ENCODE peak calls at places on chromosomes 13 and 19, in four cellular contexts. Q, P, I and S are unnamed samples.
A peak's percentile ranks its signal among the peaks of the same experiment; 100 is the strongest.

GRCh38 chr19:10334340-10335148 is 1.2 kb upstream of the RAVER1 start:
- DNase-seq in Q (peak; percentile 93), P (peak; percentile 99), I (peak; percentile 92), S (peak; percentile 88)

GRCh38 chr13:75421987-75422386 is 60.0 kb downstream of the TBC1D4 start:
- DNase-seq in Q (no peak), P (no peak), I (no peak), S (no peak)

GRCh38 chr19:41437944-41438574 is 1.7 kb downstream of the DMAC2 start:
- DNase-seq in Q (no peak), P (no peak), I (no peak), S (no peak)

GRCh38 chr13:74443623-74444022 is 309.4 kb upstream of the KLF12 start:
- DNase-seq in Q (peak; percentile 85), P (no peak), I (peak; percentile 33), S (no peak)

GRCh38 chr13:50080856-50081105 is 65.5 kb downstream of the KCNRG start:
- DNase-seq in Q (peak; percentile 27), P (no peak), I (no peak), S (peak; percentile 27)

GRCh38 chr19:46431824-46432223 is 3.1 kb upstream of the PNMA8C start:
- DNase-seq in Q (no peak), P (peak; percentile 76), I (peak; percentile 64), S (no peak)

GRCh38 chr13:78608705-78609463 is 5.5 kb upstream of the POU4F1 start:
- DNase-seq in Q (no peak), P (no peak), I (peak; percentile 26), S (peak; percentile 9)

GRCh38 chr13:33281951-33282595 is 3.5 kb downstream of the STARD13 start:
- DNase-seq in Q (peak; percentile 92), P (no peak), I (no peak), S (no peak)

GRCh38 chr13:42732073-42732472 is 49.3 kb upstream of the FAM216B start:
- DNase-seq in Q (no peak), P (no peak), I (no peak), S (no peak)

GRCh38 chr19:17948967-17949930 is 16.4 kb downstream of the CCDC124 start:
- DNase-seq in Q (no peak), P (peak; percentile 63), I (no peak), S (no peak)

GRCh38 chr19:57267294-57267693 is 13.0 kb upstream of the ZNF460 start:
- DNase-seq in Q (no peak), P (no peak), I (no peak), S (no peak)

GRCh38 chr13:111908981-111909380 is 158.0 kb upstream of the SOX1 start:
- DNase-seq in Q (no peak), P (peak; percentile 13), I (no peak), S (no peak)

GRCh38 chr13:98576215-98576945 is 527 bp downstream of the STK24 start:
- DNase-seq in Q (no peak), P (no peak), I (peak; percentile 46), S (peak; percentile 29)

GRCh38 chr13:90591927-90592268 is 755.6 kb upstream of the MIR17HG start:
- DNase-seq in Q (no peak), P (no peak), I (peak; percentile 59), S (no peak)

GRCh38 chr19:56748443-56748842 is 76.9 kb upstream of the ZNF835 start:
- DNase-seq in Q (no peak), P (no peak), I (peak; percentile 31), S (peak; percentile 9)

GRCh38 chr19:46040952-46041500 is at the start of gene IGFL4:
- DNase-seq in Q (no peak), P (no peak), I (no peak), S (no peak)

GRCh38 chr19:3471954-3472655 is 8.2 kb downstream of the SMIM24 start:
- DNase-seq in Q (no peak), P (peak; percentile 86), I (no peak), S (no peak)

GRCh38 chr13:43830481-43830873 is 43.7 kb upstream of the ENOX1 start:
- DNase-seq in Q (peak; percentile 79), P (no peak), I (no peak), S (no peak)

GRCh38 chr13:85379433-85379832 is 419.8 kb downstream of the SLITRK6 start:
- DNase-seq in Q (no peak), P (no peak), I (no peak), S (no peak)

GRCh38 chr13:36673352-36673751 is 468 bp upstream of the SERTM1 start:
- DNase-seq in Q (no peak), P (peak; percentile 47), I (no peak), S (no peak)

GRCh38 chr19:48518207-48518606 is 6.6 kb upstream of the LMTK3 start:
- DNase-seq in Q (no peak), P (no peak), I (no peak), S (no peak)

GRCh38 chr13:23725922-23726321 is 155.7 kb downstream of the TNFRSF19 start:
- DNase-seq in Q (no peak), P (no peak), I (no peak), S (no peak)

GRCh38 chr19:31152906-31153305 is 196.3 kb downstream of the TSHZ3 start:
- DNase-seq in Q (peak; percentile 38), P (no peak), I (no peak), S (no peak)

GRCh38 chr19:4075373-4075772 is 8.7 kb upstream of the ZBTB7A start:
- DNase-seq in Q (no peak), P (no peak), I (no peak), S (no peak)

GRCh38 chr19:13751436-13751835 is 12.9 kb upstream of the MRI1 start:
- DNase-seq in Q (no peak), P (no peak), I (no peak), S (no peak)

GRCh38 chr19:13747098-13747453 is 17.2 kb upstream of the MRI1 start:
- DNase-seq in Q (no peak), P (no peak), I (no peak), S (no peak)

GRCh38 chr19:13744179-13744578 is 20.1 kb upstream of the MRI1 start:
- DNase-seq in Q (no peak), P (no peak), I (no peak), S (no peak)

GRCh38 chr19:13742756-13743155 is 21.6 kb upstream of the MRI1 start:
- DNase-seq in Q (peak; percentile 63), P (no peak), I (no peak), S (no peak)

DNA sequence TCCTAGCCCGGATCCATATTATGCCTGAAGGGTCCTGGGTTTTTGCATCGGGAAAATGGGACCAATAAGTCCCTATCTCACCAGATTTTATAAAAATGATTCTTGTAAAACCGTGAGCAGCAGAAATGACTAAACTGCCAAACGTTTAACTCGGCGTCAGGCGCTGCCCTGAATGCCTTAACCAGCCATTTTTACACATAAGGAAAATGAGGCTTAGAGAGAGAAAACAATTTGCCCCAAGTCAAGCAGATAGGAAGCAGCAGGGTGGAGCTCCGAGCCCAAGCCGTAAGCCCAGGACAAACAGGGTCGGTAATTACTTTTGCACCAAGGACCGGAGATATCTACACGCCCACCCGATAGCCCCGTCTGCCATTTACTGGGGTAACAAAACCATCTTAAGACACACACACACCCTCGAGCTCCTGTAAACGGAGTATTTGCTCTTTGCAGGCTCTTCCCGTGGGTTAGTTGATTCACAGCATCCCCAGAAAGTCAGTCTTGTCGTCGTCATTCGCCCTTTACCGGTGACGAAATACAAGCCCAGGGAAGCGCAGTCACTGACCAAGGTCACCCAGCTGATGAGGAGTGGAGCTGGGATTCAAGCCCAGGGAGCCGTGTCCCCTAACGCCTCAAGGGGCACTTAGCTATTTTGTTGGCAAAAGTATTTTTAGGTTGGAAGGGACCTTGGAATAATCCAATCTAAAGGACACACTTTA is 16.0 kb upstream of the MRI1 start:
- DNase-seq in Q (peak; percentile 74), P (peak; percentile 47), I (peak; percentile 40), S (no peak)
- H2BK120ac ChIP-seq in Q (peak overlapping the region; percentile 2), P (no peak overlapping the region), I (no peak overlapping the region), S (no peak overlapping the region)

DNA sequence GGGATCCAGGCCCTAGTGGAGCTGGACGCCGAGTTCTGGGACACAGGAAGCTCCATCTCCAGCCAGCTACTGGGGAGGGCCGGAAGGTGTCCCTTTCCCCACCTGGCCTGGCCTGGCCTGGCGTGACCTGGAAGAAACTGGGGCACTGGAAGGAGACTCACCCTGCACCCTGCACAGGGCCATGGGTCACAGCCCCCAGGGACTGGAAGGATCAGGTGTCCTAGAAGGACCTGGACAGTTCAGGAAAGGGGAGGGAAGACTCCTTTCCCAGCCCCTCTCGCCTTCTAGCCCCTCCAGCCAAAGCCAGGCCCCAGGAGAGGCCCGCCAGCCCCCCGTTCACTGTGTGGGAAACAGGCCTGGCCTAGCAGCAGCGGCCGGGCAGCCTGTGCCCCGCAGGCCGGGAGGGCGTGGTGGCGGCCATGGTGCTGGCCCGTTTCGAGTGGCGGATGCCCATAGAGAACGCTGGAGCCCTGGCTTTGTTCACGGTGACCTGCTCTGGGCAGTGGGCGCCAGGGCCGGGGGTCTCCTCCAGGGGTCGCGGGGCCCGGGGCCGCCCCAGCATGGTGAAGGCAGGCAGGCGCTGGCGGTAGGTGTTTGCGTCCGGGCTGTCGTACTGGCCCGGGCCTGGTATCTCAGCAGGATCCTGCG is 2.8 kb upstream of the SHC2 start:
- DNase-seq in Q (no peak), P (no peak), I (no peak), S (no peak)
- H3K36me3 ChIP-seq in Q (no peaks in the 10 kb centered on the region), P (no peaks in the 10 kb centered on the region), I (no peaks in the 10 kb centered on the region), S (no peaks in the 10 kb centered on the region)

GRCh38 chr13:48081739-48082138 is 13.2 kb downstream of the MED4 start:
- DNase-seq in Q (no peak), P (no peak), I (no peak), S (no peak)
- H2BK120ac ChIP-seq in Q (no peak overlapping the region), P (no peak overlapping the region), I (no peak overlapping the region), S (no peak overlapping the region)

GRCh38 chr19:2324220-2324948 is 4.0 kb downstream of the LSM7 start:
- DNase-seq in Q (no peak), P (no peak), I (no peak), S (no peak)

GRCh38 chr19:2323707-2324106 is 4.7 kb downstream of the LSM7 start:
- DNase-seq in Q (no peak), P (no peak), I (no peak), S (no peak)

GRCh38 chr19:2326699-2327360 is 1.6 kb downstream of the LSM7 start:
- DNase-seq in Q (no peak), P (no peak), I (peak; percentile 14), S (no peak)

GRCh38 chr19:2327773-2328400 is 499 bp downstream of the LSM7 start:
- DNase-seq in Q (peak; percentile 81), P (no peak), I (peak; percentile 90), S (peak; percentile 58)

GRCh38 chr19:2325261-2326046 is 2.9 kb downstream of the LSM7 start:
- DNase-seq in Q (no peak), P (no peak), I (no peak), S (no peak)
- H3K36me3 ChIP-seq in Q (peaks cover 38% of the 10 kb centered on the region), P (peaks cover 4% of the 10 kb centered on the region), I (peaks cover 2% of the 10 kb centered on the region), S (peaks cover 56% of the 10 kb centered on the region)

DNA sequence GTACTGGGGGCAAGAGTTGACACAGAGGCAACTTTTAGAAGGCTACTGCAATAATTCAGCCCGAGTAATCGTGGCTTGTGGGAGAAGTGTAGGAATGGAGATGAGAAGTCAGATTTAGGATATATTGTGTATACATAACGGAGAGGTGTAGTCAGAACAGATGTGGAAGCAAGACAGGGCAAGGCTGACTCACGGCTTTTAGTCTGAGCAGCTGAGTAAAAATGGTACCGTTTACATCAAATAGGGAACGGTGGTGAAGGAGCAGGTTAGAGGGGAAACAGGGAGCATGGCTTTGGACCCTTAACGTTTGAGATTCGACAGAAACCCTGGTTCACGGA is 796 bp upstream of the LSM14A start:
- DNase-seq in Q (peak; percentile 93), P (no peak), I (no peak), S (no peak)
- H2BK120ac ChIP-seq in Q (peak overlapping the region; percentile 70), P (no peak overlapping the region), I (no peak overlapping the region), S (no peak overlapping the region)

DNA sequence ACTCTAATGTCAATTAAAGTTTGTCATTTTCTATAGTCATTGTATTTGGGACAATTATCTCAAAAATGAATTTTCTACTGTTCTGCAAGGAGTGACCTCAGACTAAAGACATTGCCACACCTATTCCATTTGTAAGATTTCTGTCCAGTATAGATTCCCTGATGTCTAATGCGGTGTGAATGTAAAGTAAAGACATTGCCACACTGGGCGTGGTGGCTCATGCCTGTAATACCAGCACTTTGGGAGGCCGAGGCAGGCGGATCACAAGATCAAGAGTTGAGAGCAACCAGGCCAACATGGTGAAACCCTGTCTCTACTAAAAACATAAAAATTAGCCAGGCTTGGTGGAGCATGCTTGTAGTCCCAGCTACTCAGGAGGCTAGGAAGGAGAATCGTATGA is 13.8 kb upstream of the ZNF83 start:
- DNase-seq in Q (no peak), P (no peak), I (no peak), S (no peak)
- H3K36me3 ChIP-seq in Q (peaks cover 22% of the 10 kb centered on the region), P (peaks cover 9% of the 10 kb centered on the region), I (peaks cover 7% of the 10 kb centered on the region), S (peaks cover 6% of the 10 kb centered on the region)